ENCODE peak calls at places on chromosome 16, in five cellular contexts. One of them, this sample, is unnamed.

GRCh38 chr16:73020409-73020884 is 27.5 kb downstream of the ZFHX3 start:
- DNase-seq in smooth muscle cell of the brain vasculature: peak
- DNase-seq in renal cortical epithelial cell: peak
- DNase-seq in GF-D8: no peak
- DNase-seq in RWPE1: peak
- DNase-seq in this sample: peak

GRCh38 chr16:2804728-2805127 is 6.5 kb downstream of the PRSS41 start:
- DNase-seq in smooth muscle cell of the brain vasculature: no peak
- DNase-seq in renal cortical epithelial cell: no peak
- DNase-seq in GF-D8: no peak
- DNase-seq in RWPE1: no peak
- DNase-seq in this sample: no peak

GRCh38 chr16:977096-977701 is 4.4 kb upstream of the SOX8 start:
- DNase-seq in smooth muscle cell of the brain vasculature: no peak
- DNase-seq in renal cortical epithelial cell: no peak
- DNase-seq in GF-D8: no peak
- DNase-seq in RWPE1: no peak
- DNase-seq in this sample: no peak

GRCh38 chr16:4692460-4693295 is 684 bp upstream of the NUDT16L1 start:
- DNase-seq in smooth muscle cell of the brain vasculature: no peak
- DNase-seq in renal cortical epithelial cell: no peak
- DNase-seq in GF-D8: no peak
- DNase-seq in RWPE1: no peak
- DNase-seq in this sample: no peak

GRCh38 chr16:83968483-83968865 is 430 bp downstream of the NECAB2 start:
- DNase-seq in smooth muscle cell of the brain vasculature: no peak
- DNase-seq in renal cortical epithelial cell: no peak
- DNase-seq in GF-D8: no peak
- DNase-seq in RWPE1: no peak
- DNase-seq in this sample: no peak

GRCh38 chr16:3879258-3879886 is 1.1 kb downstream of the CREBBP start:
- DNase-seq in smooth muscle cell of the brain vasculature: no peak
- DNase-seq in renal cortical epithelial cell: no peak
- DNase-seq in GF-D8: no peak
- DNase-seq in RWPE1: no peak
- DNase-seq in this sample: no peak

GRCh38 chr16:2473999-2474876 is 689 bp upstream of the TBC1D24 start:
- DNase-seq in smooth muscle cell of the brain vasculature: no peak
- DNase-seq in renal cortical epithelial cell: no peak
- DNase-seq in GF-D8: no peak
- DNase-seq in RWPE1: no peak
- DNase-seq in this sample: no peak

GRCh38 chr16:30894540-30895368 is 877 bp upstream of the BCL7C start:
- DNase-seq in smooth muscle cell of the brain vasculature: no peak
- DNase-seq in renal cortical epithelial cell: no peak
- DNase-seq in GF-D8: no peak
- DNase-seq in RWPE1: no peak
- DNase-seq in this sample: no peak

GRCh38 chr16:66189951-66190350 is 176.5 kb upstream of the CDH5 start:
- DNase-seq in smooth muscle cell of the brain vasculature: no peak
- DNase-seq in renal cortical epithelial cell: no peak
- DNase-seq in GF-D8: no peak
- DNase-seq in RWPE1: peak
- DNase-seq in this sample: no peak

GRCh38 chr16:89687092-89687940 is 827 bp downstream of the CDK10 start:
- DNase-seq in smooth muscle cell of the brain vasculature: no peak
- DNase-seq in renal cortical epithelial cell: peak
- DNase-seq in GF-D8: peak
- DNase-seq in RWPE1: peak
- DNase-seq in this sample: peak

GRCh38 chr16:9094008-9094846 is 2.8 kb downstream of the HAPSTR1 start:
- DNase-seq in smooth muscle cell of the brain vasculature: no peak
- DNase-seq in renal cortical epithelial cell: no peak
- DNase-seq in GF-D8: no peak
- DNase-seq in RWPE1: no peak
- DNase-seq in this sample: no peak

This sample was measured in kidney glomerular epithelial cell.